ENCODE peak calls at places on chromosomes 5 and 9, in seven cellular contexts. Y is OCI-LY7, O is BE2C, N is SK-N-DZ, B is T follicular helper cell, R is EL, S is body of pancreas. E is an unnamed sample.

GRCh38 chr5:150487199-150488061 is 20.5 kb upstream of the NDST1 start:
- DNase-seq in Y (peak; percentile 79), B (no peak), R (peak; percentile 63), S (peak; percentile 67), N (peak; percentile 38), O (peak; percentile 49), E (peak; percentile 48)

GRCh38 chr5:38888023-38888422 is 42.2 kb downstream of the OSMR start:
- DNase-seq in Y (no peak), O (peak; percentile 37), N (no peak), R (no peak), B (no peak), S (no peak), E (no peak)

GRCh38 chr9:82757921-82758320 is 305.0 kb downstream of the RASEF start:
- DNase-seq in N (no peak), B (no peak), Y (no peak), S (no peak), R (no peak), O (no peak), E (no peak)

GRCh38 chr9:84659273-84659672 is 10.3 kb upstream of the NTRK2 start:
- DNase-seq in B (no peak), O (no peak), N (no peak), S (no peak), R (no peak), Y (no peak), E (no peak)

GRCh38 chr5:83509535-83509934 is 38.0 kb downstream of the VCAN start:
- DNase-seq in O (peak; percentile 68), N (no peak), B (no peak), R (peak; percentile 6), S (no peak), Y (no peak), E (no peak)

GRCh38 chr5:81233080-81233634 is at the start of gene CKMT2:
- DNase-seq in S (peak; percentile 90), R (no peak), O (no peak), B (no peak), Y (no peak), N (no peak), E (peak; percentile 45)

GRCh38 chr5:168802337-168802736 is 223.2 kb upstream of the PANK3 start:
- DNase-seq in R (no peak), O (no peak), N (no peak), B (no peak), S (no peak), Y (no peak), E (no peak)

GRCh38 chr9:137073992-137074399 is 3.3 kb upstream of the UAP1L1 start:
- DNase-seq in S (no peak), N (no peak), B (no peak), Y (no peak), R (no peak), O (no peak), E (no peak)

GRCh38 chr9:112249277-112249676 is 74.2 kb upstream of the SUSD1 start:
- DNase-seq in Y (no peak), N (no peak), R (peak; percentile 43), O (no peak), S (no peak), B (no peak), E (no peak)

GRCh38 chr9:128494108-128494742 is 10.3 kb upstream of the GLE1 start:
- DNase-seq in R (no peak), Y (no peak), S (peak; percentile 60), N (no peak), O (peak; percentile 88), B (no peak), E (no peak)

GRCh38 chr9:106613250-106613737 is 249.7 kb upstream of the ZNF462 start:
- DNase-seq in Y (no peak), B (no peak), N (no peak), R (no peak), S (peak; percentile 69), O (peak; percentile 45), E (no peak)

GRCh38 chr9:127568618-127568970 is 43.5 kb upstream of the STXBP1 start:
- DNase-seq in B (no peak), O (no peak), S (no peak), R (no peak), Y (no peak), N (no peak), E (no peak)

GRCh38 chr5:64612349-64612961 is 77.8 kb upstream of the SHISAL2B start:
- DNase-seq in N (peak; percentile 45), R (peak; percentile 52), S (peak; percentile 45), B (no peak), Y (peak; percentile 41), O (peak; percentile 46), E (peak; percentile 51)

GRCh38 chr5:76689321-76690026 is 26.5 kb upstream of the F2R start:
- DNase-seq in Y (no peak), R (peak; percentile 93), S (no peak), O (no peak), N (no peak), B (no peak), E (no peak)

GRCh38 chr5:135242496-135243193 is 156.4 kb downstream of the MACROH2A1 start:
- DNase-seq in S (peak; percentile 21), R (peak; percentile 23), O (no peak), B (no peak), N (no peak), Y (no peak), E (peak; percentile 4)

GRCh38 chr5:150604894-150605440 is 35.5 kb upstream of the SYNPO start:
- DNase-seq in O (no peak), N (no peak), R (no peak), B (no peak), Y (no peak), S (no peak), E (no peak)

GRCh38 chr9:115364991-115365390 is 247.0 kb upstream of the TNC start:
- DNase-seq in N (no peak), B (no peak), R (peak; percentile 33), O (no peak), S (no peak), Y (no peak), E (no peak)

GRCh38 chr5:96195053-96195452 is 233.4 kb upstream of the ELL2 start:
- DNase-seq in Y (no peak), B (no peak), R (peak; percentile 39), O (no peak), N (no peak), S (no peak), E (no peak)

GRCh38 chr5:57231607-57232006 is 57.7 kb downstream of the GPBP1 start:
- DNase-seq in N (no peak), Y (no peak), B (no peak), R (no peak), S (no peak), O (no peak), E (no peak)

GRCh38 chr9:79868532-79869189 is 296.9 kb downstream of the TLE4 start:
- DNase-seq in Y (peak; percentile 71), R (no peak), O (no peak), N (no peak), S (no peak), B (no peak), E (no peak)

GRCh38 chr5:127696688-127697087 is 6.5 kb upstream of the CCDC192 start:
- DNase-seq in Y (no peak), O (no peak), R (peak; percentile 83), N (no peak), S (no peak), B (no peak), E (no peak)

GRCh38 chr9:115262952-115263351 is 145.0 kb upstream of the TNC start:
- DNase-seq in B (no peak), Y (no peak), S (no peak), N (no peak), R (peak; percentile 63), O (no peak), E (no peak)

GRCh38 chr5:80704221-80704620 is 49.4 kb upstream of the DHFR start:
- DNase-seq in Y (no peak), S (no peak), B (no peak), R (no peak), N (no peak), O (no peak), E (no peak)

GRCh38 chr5:14143843-14144585 is 872 bp downstream of the TRIO start:
- DNase-seq in O (peak; percentile 41), B (peak; percentile 1), N (no peak), R (no peak), S (peak; percentile 52), Y (peak; percentile 44), E (peak; percentile 72)

GRCh38 chr5:41925555-41925946 is 470 bp downstream of the FBXO4 start:
- DNase-seq in Y (no peak), O (no peak), N (no peak), S (peak; percentile 41), B (no peak), R (peak; percentile 60), E (no peak)

GRCh38 chr9:121739971-121740370 is 88.5 kb downstream of the DAB2IP start:
- DNase-seq in R (no peak), B (no peak), S (no peak), O (no peak), N (no peak), Y (no peak), E (no peak)

GRCh38 chr9:89640391-89640790 is 35.6 kb downstream of the GADD45G start:
- DNase-seq in Y (no peak), N (no peak), R (no peak), O (no peak), B (no peak), S (no peak), E (no peak)

GRCh38 chr9:92151691-92152393 is 36.6 kb upstream of the SPTLC1 start:
- DNase-seq in N (peak; percentile 46), B (no peak), Y (no peak), O (peak; percentile 88), S (peak; percentile 56), R (peak; percentile 93), E (no peak)

GRCh38 chr9:134731497-134732391 is 90.1 kb downstream of the COL5A1 start:
- DNase-seq in S (no peak), O (no peak), R (no peak), Y (no peak), B (no peak), N (no peak), E (no peak)

GRCh38 chr5:106311230-106311629 is 1359.5 kb downstream of the EFNA5 start:
- DNase-seq in O (no peak), B (no peak), N (no peak), R (no peak), Y (no peak), S (no peak), E (no peak)

GRCh38 chr5:133605323-133605722 is 7.0 kb downstream of the FSTL4 start:
- DNase-seq in O (peak; percentile 65), R (no peak), N (no peak), B (no peak), Y (no peak), S (no peak), E (no peak)

GRCh38 chr5:34996236-34996635 is 51.5 kb downstream of the AGXT2 start:
- DNase-seq in S (no peak), B (no peak), R (no peak), O (no peak), N (no peak), Y (no peak), E (no peak)

GRCh38 chr5:170863646-170864045 is 1.8 kb downstream of the RANBP17 start:
- DNase-seq in Y (no peak), R (peak; percentile 72), B (no peak), O (no peak), S (no peak), N (no peak), E (no peak)

GRCh38 chr5:19534751-19535150 is 453.2 kb downstream of the CDH18 start:
- DNase-seq in O (no peak), S (no peak), R (peak; percentile 39), B (no peak), N (no peak), Y (no peak), E (no peak)

GRCh38 chr9:36976371-36977030 is 57.6 kb downstream of the PAX5 start:
- DNase-seq in Y (no peak), O (no peak), B (no peak), N (no peak), R (peak; percentile 68), S (no peak), E (no peak)

GRCh38 chr5:67338416-67338815 is 141.8 kb upstream of the CD180 start:
- DNase-seq in Y (no peak), O (no peak), N (no peak), B (no peak), R (no peak), S (no peak), E (no peak)